ENCODE peak calls at places on chromosome 3, in six cellular contexts. G is GM04504; A is stimulated activated CD4-positive, alpha-beta T cell treated with anti-CD3 and anti-CD28 coated beads, Interleukin-2, amount 100 ng/mL, for 48 hours; V is HFFc6; Z is T-helper 17 cell; Q is heart right ventricle. F is an unnamed sample.

GRCh38 chr3:89925976-89926375 is 818.6 kb downstream of the EPHA3 start:
- DNase-seq in G (no peak), A (no peak), V (no peak), Z (no peak), Q (no peak), F (no peak)

GRCh38 chr3:165903885-165904284 is 66.7 kb upstream of the BCHE start:
- DNase-seq in G (no peak), A (no peak), V (no peak), Z (no peak), Q (no peak), F (no peak)

GRCh38 chr3:67819447-67819846 is 165.0 kb upstream of the SUCLG2 start:
- DNase-seq in G (no peak), A (no peak), V (no peak), Z (no peak), Q (no peak), F (no peak)

GRCh38 chr3:181808053-181808452 is 96.3 kb downstream of the SOX2 start:
- DNase-seq in G (no peak), A (no peak), V (no peak), Z (no peak), Q (no peak), F (no peak)

GRCh38 chr3:57007513-57008415 is 52.7 kb upstream of the SPATA12 start:
- DNase-seq in G (peak; percentile 71), A (no peak), V (peak; percentile 75), Z (no peak), Q (peak; percentile 43), F (peak; percentile 88)

GRCh38 chr3:117928836-117929235 is 1105.8 kb downstream of the IGSF11 start:
- DNase-seq in G (no peak), A (no peak), V (no peak), Z (no peak), Q (no peak), F (no peak)

GRCh38 chr3:71006810-71007785 is 576.4 kb downstream of the FOXP1 start:
- DNase-seq in G (no peak), A (no peak), V (no peak), Z (no peak), Q (no peak), F (no peak)

GRCh38 chr3:105714459-105714858 is 154.4 kb downstream of the CBLB start:
- DNase-seq in G (no peak), A (no peak), V (no peak), Z (no peak), Q (no peak), F (no peak)

GRCh38 chr3:122305818-122306621 is 19.0 kb upstream of the CSTA start:
- DNase-seq in G (no peak), A (no peak), V (no peak), Z (no peak), Q (no peak), F (no peak)

GRCh38 chr3:126828306-126828705 is 124.3 kb downstream of the CHCHD6 start:
- DNase-seq in G (no peak), A (no peak), V (no peak), Z (no peak), Q (peak; percentile 57), F (peak; percentile 77)

GRCh38 chr3:10697918-10698317 is 118.1 kb upstream of the SLC6A11 start:
- DNase-seq in G (no peak), A (no peak), V (peak; percentile 8), Z (no peak), Q (no peak), F (no peak)

GRCh38 chr3:43191116-43191515 is 85.2 kb upstream of the POMGNT2 start:
- DNase-seq in G (no peak), A (no peak), V (no peak), Z (no peak), Q (no peak), F (no peak)

GRCh38 chr3:87949879-87950208 is 109.0 kb downstream of the CGGBP1 start:
- DNase-seq in G (no peak), A (no peak), V (no peak), Z (no peak), Q (no peak), F (no peak)

GRCh38 chr3:12187448-12188327 is 29.0 kb upstream of the TIMP4 start:
- DNase-seq in G (no peak), A (peak; percentile 64), V (peak; percentile 39), Z (no peak), Q (peak; percentile 34), F (peak; percentile 44)

GRCh38 chr3:50256978-50257890 is 11.7 kb upstream of the SEMA3B start:
- DNase-seq in G (no peak), A (no peak), V (no peak), Z (no peak), Q (no peak), F (no peak)

GRCh38 chr3:126544596-126545281 is 14.0 kb downstream of the C3orf22 start:
- DNase-seq in G (no peak), A (no peak), V (no peak), Z (peak; percentile 2), Q (no peak), F (peak; percentile 27)

GRCh38 chr3:171181907-171182690 is 155.6 kb upstream of the SLC2A2 start:
- DNase-seq in G (no peak), A (no peak), V (no peak), Z (no peak), Q (no peak), F (no peak)

GRCh38 chr3:188571531-188572115 is 417.7 kb downstream of the LPP start:
- DNase-seq in G (no peak), A (no peak), V (no peak), Z (no peak), Q (no peak), F (no peak)

GRCh38 chr3:149332227-149332765 is 1.1 kb downstream of the TM4SF18 start:
- DNase-seq in G (no peak), A (no peak), V (no peak), Z (no peak), Q (no peak), F (no peak)

GRCh38 chr3:79531566-79532295 is 236.1 kb downstream of the ROBO1 start:
- DNase-seq in G (no peak), A (no peak), V (no peak), Z (no peak), Q (no peak), F (no peak)

GRCh38 chr3:4472766-4473165 is 5.7 kb upstream of the SUMF1 start:
- DNase-seq in G (no peak), A (no peak), V (no peak), Z (no peak), Q (no peak), F (no peak)

F was measured in tibial artery.